ENCODE peak calls at places on chromosomes 2 and 18, in eight cellular contexts. I is mesendoderm; T is prostate gland; B is brain microvascular endothelial cell; Q is GM23248; U is CD8-positive, alpha-beta T cell; V is right lobe of liver; L is GM23338. G is an unnamed sample.

GRCh38 chr18:51575171-51575570 is 377.7 kb upstream of the MEX3C start:
- DNase-seq in I (no peak), T (no peak), B (no peak), Q (no peak), U (no peak), V (no peak), L (no peak), G (no peak)

GRCh38 chr2:141570474-141571131 is 560.2 kb downstream of the LRP1B start:
- DNase-seq in I (peak; percentile 84), T (no peak), B (no peak), Q (no peak), U (no peak), V (no peak), L (no peak), G (no peak)

GRCh38 chr2:118832071-118832790 is 15.2 kb downstream of the EN1 start:
- DNase-seq in I (no peak), T (no peak), B (no peak), Q (peak; percentile 31), U (no peak), V (no peak), L (no peak), G (no peak)

GRCh38 chr2:41784496-41784895 is 263.3 kb upstream of the PKDCC start:
- DNase-seq in I (no peak), T (no peak), B (no peak), Q (no peak), U (no peak), V (no peak), L (peak; percentile 18), G (no peak)

GRCh38 chr2:86807462-86808275 is 17.0 kb upstream of the CD8A start:
- DNase-seq in I (peak; percentile 81), T (peak; percentile 46), B (no peak), Q (peak; percentile 33), U (peak; percentile 73), V (peak; percentile 31), L (peak; percentile 82), G (no peak)

GRCh38 chr2:176565641-176566323 is 296.5 kb downstream of the MTX2 start:
- DNase-seq in I (no peak), T (no peak), B (no peak), Q (no peak), U (no peak), V (no peak), L (peak; percentile 16), G (no peak)

GRCh38 chr18:36636237-36636792 is 192.5 kb downstream of the TPGS2 start:
- DNase-seq in I (no peak), T (no peak), B (no peak), Q (no peak), U (no peak), V (no peak), L (no peak), G (no peak)

GRCh38 chr2:75489682-75490180 is 71.0 kb downstream of the EVA1A start:
- DNase-seq in I (no peak), T (no peak), B (no peak), Q (no peak), U (no peak), V (no peak), L (no peak), G (no peak)

GRCh38 chr2:214695789-214696188 is 113.7 kb downstream of the BARD1 start:
- DNase-seq in I (no peak), T (no peak), B (peak; percentile 31), Q (no peak), U (no peak), V (no peak), L (no peak), G (no peak)

GRCh38 chr18:42011053-42011452 is 56.0 kb downstream of the PIK3C3 start:
- DNase-seq in I (no peak), T (no peak), B (no peak), Q (no peak), U (no peak), V (no peak), L (no peak), G (no peak)

GRCh38 chr2:43155842-43156511 is 70.4 kb downstream of the ZFP36L2 start:
- DNase-seq in I (no peak), T (no peak), B (no peak), Q (no peak), U (no peak), V (peak; percentile 84), L (no peak), G (no peak)

GRCh38 chr2:43159797-43160196 is 66.6 kb downstream of the ZFP36L2 start:
- DNase-seq in I (no peak), T (no peak), B (no peak), Q (peak; percentile 43), U (no peak), V (no peak), L (no peak), G (no peak)

GRCh38 chr2:43157506-43158232 is 68.7 kb downstream of the ZFP36L2 start:
- DNase-seq in I (no peak), T (no peak), B (no peak), Q (peak; percentile 49), U (no peak), V (no peak), L (no peak), G (no peak)

GRCh38 chr2:43160778-43161177 is 65.6 kb downstream of the ZFP36L2 start:
- DNase-seq in I (no peak), T (no peak), B (no peak), Q (no peak), U (no peak), V (no peak), L (no peak), G (no peak)

GRCh38 chr2:43158259-43158880 is 68.0 kb downstream of the ZFP36L2 start:
- DNase-seq in I (no peak), T (peak; percentile 81), B (peak; percentile 68), Q (peak; percentile 90), U (peak; percentile 53), V (peak; percentile 86), L (no peak), G (peak; percentile 50)
- H3K27ac ChIP-seq in I (no peak overlapping the region), T (peak overlapping the region; percentile 79), B (peak overlapping the region; percentile 50), Q (peak overlapping the region; percentile 97), U (peak overlapping the region; percentile 60), V (peak overlapping the region; percentile 82), L (no peak overlapping the region), G (peak overlapping the region; percentile 67)

GRCh38 chr2:134975281-134976009 is 56.8 kb downstream of the CCNT2 start:
- DNase-seq in I (no peak), T (no peak), B (no peak), Q (no peak), U (no peak), V (no peak), L (no peak), G (no peak)

GRCh38 chr2:134980639-134981038 is 62.0 kb downstream of the CCNT2 start:
- DNase-seq in I (no peak), T (no peak), B (no peak), Q (no peak), U (no peak), V (no peak), L (no peak), G (no peak)

GRCh38 chr2:134979203-134979602 is 60.6 kb downstream of the CCNT2 start:
- DNase-seq in I (no peak), T (no peak), B (no peak), Q (no peak), U (no peak), V (no peak), L (no peak), G (no peak)

GRCh38 chr2:134973241-134974146 is 54.9 kb downstream of the CCNT2 start:
- DNase-seq in I (no peak), T (no peak), B (no peak), Q (no peak), U (no peak), V (no peak), L (no peak), G (no peak)

DNA sequence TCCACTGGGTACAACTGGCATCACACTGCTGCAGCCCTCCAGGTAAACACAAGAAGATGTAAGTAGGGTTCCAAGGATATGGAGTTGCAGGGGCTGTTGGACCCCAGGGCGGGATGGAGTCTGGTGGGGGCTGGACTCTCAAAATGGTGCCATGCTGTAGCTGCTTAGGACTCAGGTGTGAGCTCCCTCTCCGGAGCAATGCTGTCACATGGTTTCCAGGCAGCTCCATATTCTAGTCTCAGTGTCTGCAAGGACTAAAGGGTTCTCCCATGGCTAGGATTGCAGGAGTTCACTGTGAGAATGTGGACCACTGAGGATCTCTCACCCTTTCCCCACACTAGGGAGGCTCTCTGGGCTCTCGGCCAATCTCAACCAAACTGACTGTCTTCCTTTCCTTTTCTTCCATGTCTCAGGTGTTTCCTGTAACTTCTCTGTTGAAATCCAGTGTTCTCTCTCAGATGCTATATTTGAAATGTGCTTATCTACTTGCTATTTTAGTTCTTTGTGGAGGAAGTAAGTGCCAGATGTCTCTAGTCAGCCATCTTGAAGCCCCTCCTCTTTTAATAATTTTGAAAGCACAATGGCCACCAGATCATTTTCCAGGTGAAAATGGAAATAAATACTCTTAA is 57.6 kb downstream of the CCNT2 start:
- DNase-seq in I (no peak), T (no peak), B (no peak), Q (no peak), U (no peak), V (no peak), L (no peak), G (no peak)
- H3K27ac ChIP-seq in I (no peak overlapping the region), T (no peak overlapping the region), B (no peak overlapping the region), Q (no peak overlapping the region), U (no peak overlapping the region), V (no peak overlapping the region), L (no peak overlapping the region), G (no peak overlapping the region)

GRCh38 chr2:150003539-150003938 is 416.0 kb upstream of the MMADHC start:
- DNase-seq in I (no peak), T (no peak), B (no peak), Q (no peak), U (no peak), V (no peak), L (no peak), G (no peak)
- H3K27ac ChIP-seq in I (no peak overlapping the region), T (no peak overlapping the region), B (no peak overlapping the region), Q (no peak overlapping the region), U (no peak overlapping the region), V (no peak overlapping the region), L (no peak overlapping the region), G (no peak overlapping the region)

GRCh38 chr2:234372506-234372905 is 124.4 kb downstream of the ARL4C start:
- DNase-seq in I (no peak), T (no peak), B (no peak), Q (no peak), U (no peak), V (no peak), L (no peak), G (no peak)

GRCh38 chr2:234374671-234375245 is 122.1 kb downstream of the ARL4C start:
- DNase-seq in I (no peak), T (no peak), B (no peak), Q (no peak), U (no peak), V (no peak), L (no peak), G (no peak)

GRCh38 chr2:234373060-234373459 is 123.8 kb downstream of the ARL4C start:
- DNase-seq in I (no peak), T (peak; percentile 52), B (no peak), Q (no peak), U (no peak), V (no peak), L (no peak), G (no peak)

GRCh38 chr2:234375481-234375880 is 121.4 kb downstream of the ARL4C start:
- DNase-seq in I (no peak), T (no peak), B (no peak), Q (no peak), U (no peak), V (no peak), L (no peak), G (no peak)

GRCh38 chr2:234373791-234374508 is 122.9 kb downstream of the ARL4C start:
- DNase-seq in I (no peak), T (no peak), B (no peak), Q (no peak), U (no peak), V (no peak), L (no peak), G (no peak)
- H3K27ac ChIP-seq in I (no peak overlapping the region), T (no peak overlapping the region), B (no peak overlapping the region), Q (no peak overlapping the region), U (peak overlapping the region; percentile 20), V (no peak overlapping the region), L (no peak overlapping the region), G (no peak overlapping the region)

G was measured in substantia nigra.